ENCODE peak calls at places on chromosomes 12 and 14, in five cellular contexts. Q, M, O, N and K are unnamed samples.

GRCh38 chr14:63632932-63633514 is 8.6 kb downstream of the WDR89 start:
- DNase-seq in Q (no peak), M (peak; percentile 60), O (no peak), N (no peak), K (no peak)

GRCh38 chr12:95942532-95943230 is at the start of gene CCDC38:
- DNase-seq in Q (no peak), M (peak; percentile 94), O (peak; percentile 81), N (peak; percentile 23), K (peak; percentile 40)

GRCh38 chr14:48788771-48789170 is 797.4 kb downstream of the RPS29 start:
- DNase-seq in Q (no peak), M (no peak), O (no peak), N (no peak), K (no peak)

GRCh38 chr12:1471224-1471623 is 123.2 kb downstream of the FBXL14 start:
- DNase-seq in Q (no peak), M (no peak), O (no peak), N (no peak), K (no peak)

GRCh38 chr14:93092606-93093556 is 22.8 kb downstream of the ITPK1 start:
- DNase-seq in Q (no peak), M (no peak), O (no peak), N (no peak), K (no peak)

GRCh38 chr14:96088131-96088880 is 49.1 kb downstream of the C14orf132 start:
- DNase-seq in Q (no peak), M (no peak), O (no peak), N (no peak), K (no peak)

GRCh38 chr12:532908-533565 is 73.3 kb downstream of the B4GALNT3 start:
- DNase-seq in Q (no peak), M (no peak), O (no peak), N (no peak), K (no peak)

GRCh38 chr12:87140257-87140656 is 884.1 kb upstream of the MGAT4C start:
- DNase-seq in Q (no peak), M (no peak), O (no peak), N (no peak), K (no peak)

GRCh38 chr14:93081875-93082570 is 33.7 kb downstream of the ITPK1 start:
- DNase-seq in Q (no peak), M (no peak), O (peak; percentile 63), N (no peak), K (no peak)

GRCh38 chr12:50799908-50800307 is 36.0 kb downstream of the ATF1 start:
- DNase-seq in Q (no peak), M (peak; percentile 29), O (no peak), N (no peak), K (no peak)

GRCh38 chr12:123733243-123733642 is 21.1 kb downstream of the ATP6V0A2 start:
- DNase-seq in Q (no peak), M (no peak), O (no peak), N (no peak), K (no peak)

GRCh38 chr12:2862876-2863275 is 6.0 kb upstream of the TEX52 start:
- DNase-seq in Q (no peak), M (no peak), O (no peak), N (no peak), K (no peak)

GRCh38 chr14:65472189-65472588 is 59.7 kb downstream of the FUT8 start:
- DNase-seq in Q (no peak), M (peak; percentile 92), O (no peak), N (no peak), K (no peak)

GRCh38 chr12:1800646-1801284 is 19.6 kb upstream of the LRTM2 start:
- DNase-seq in Q (no peak), M (no peak), O (peak; percentile 7), N (no peak), K (no peak)

GRCh38 chr14:39229601-39230110 is 4.1 kb upstream of the MIA2 start:
- DNase-seq in Q (no peak), M (no peak), O (no peak), N (no peak), K (no peak)

GRCh38 chr12:625998-626397 is 37.2 kb downstream of the NINJ2 start:
- DNase-seq in Q (no peak), M (no peak), O (no peak), N (no peak), K (no peak)

GRCh38 chr12:110741371-110741770 is 1.3 kb downstream of the PPP1CC start:
- DNase-seq in Q (no peak), M (peak; percentile 56), O (peak; percentile 13), N (no peak), K (no peak)

GRCh38 chr14:55123101-55123500 is 6.0 kb upstream of the LGALS3 start:
- DNase-seq in Q (peak; percentile 88), M (no peak), O (no peak), N (no peak), K (no peak)

GRCh38 chr12:42741771-42742510 is 152.4 kb upstream of the PRICKLE1 start:
- DNase-seq in Q (peak; percentile 45), M (peak; percentile 74), O (no peak), N (no peak), K (no peak)

GRCh38 chr14:49586673-49587460 is 687 bp upstream of the RPS29 start:
- DNase-seq in Q (peak; percentile 43), M (peak; percentile 81), O (peak; percentile 29), N (no peak), K (peak; percentile 47)

GRCh38 chr12:57604454-57605307 is at the start of gene DTX3:
- DNase-seq in Q (no peak), M (peak; percentile 77), O (peak; percentile 28), N (no peak), K (no peak)

GRCh38 chr12:102769323-102769916 is 147.6 kb downstream of the PAH start:
- DNase-seq in Q (peak; percentile 41), M (peak; percentile 68), O (no peak), N (no peak), K (peak; percentile 3)

GRCh38 chr14:33376510-33376909 is 437.8 kb downstream of the NPAS3 start:
- DNase-seq in Q (no peak), M (peak; percentile 9), O (no peak), N (no peak), K (no peak)

GRCh38 chr14:91277546-91278382 is 33.3 kb upstream of the GPR68 start:
- DNase-seq in Q (no peak), M (no peak), O (no peak), N (no peak), K (no peak)

GRCh38 chr12:117347588-117347987 is 13.8 kb downstream of the NOS1 start:
- DNase-seq in Q (no peak), M (no peak), O (no peak), N (no peak), K (no peak)

GRCh38 chr12:27177716-27178115 is 66.4 kb upstream of the STK38L start:
- DNase-seq in Q (no peak), M (no peak), O (no peak), N (no peak), K (no peak)

GRCh38 chr12:14928946-14929345 is 9.4 kb downstream of the ERP27 start:
- DNase-seq in Q (no peak), M (no peak), O (no peak), N (no peak), K (no peak)

GRCh38 chr12:54701940-54702592 is 53.9 kb upstream of the DCD start:
- DNase-seq in Q (peak; percentile 8), M (peak; percentile 53), O (peak; percentile 8), N (no peak), K (peak; percentile 6)

GRCh38 chr14:32366256-32366655 is 37.2 kb downstream of the AKAP6 start:
- DNase-seq in Q (no peak), M (peak; percentile 84), O (no peak), N (peak; percentile 34), K (peak; percentile 18)

GRCh38 chr12:124152733-124153132 is 142.2 kb upstream of the RFLNA start:
- DNase-seq in Q (no peak), M (no peak), O (no peak), N (no peak), K (no peak)

GRCh38 chr14:104528496-104528895 is 51.1 kb upstream of the C14orf180 start:
- DNase-seq in Q (no peak), M (no peak), O (no peak), N (no peak), K (no peak)

GRCh38 chr12:45462506-45462905 is 246.6 kb downstream of the ANO6 start:
- DNase-seq in Q (no peak), M (no peak), O (no peak), N (no peak), K (no peak)

GRCh38 chr12:1799068-1799881 is 21.1 kb upstream of the LRTM2 start:
- DNase-seq in Q (no peak), M (no peak), O (no peak), N (no peak), K (no peak)

GRCh38 chr12:131101703-131102492 is 148.2 kb downstream of the ADGRD1 start:
- DNase-seq in Q (no peak), M (no peak), O (no peak), N (no peak), K (no peak)